ENCODE peak calls at places on chromosomes 2 and 18, in four cellular contexts. X is K562, Z is WTC11, B is HepG2. I is an unnamed sample.

GRCh38 chr2:66443183-66443976 is 8.5 kb downstream of the MEIS1 start:
- DNase-seq in X (no peak), Z (peak), B (no peak), I (no peak)

GRCh38 chr2:76193098-76193497 is 482.4 kb upstream of the GCFC2 start:
- DNase-seq in X (no peak), Z (no peak), B (peak), I (no peak)

GRCh38 chr2:200352631-200353030 is 46.1 kb downstream of the SPATS2L start:
- DNase-seq in X (no peak), Z (no peak), B (peak), I (no peak)

GRCh38 chr18:57951999-57952774 is 91.8 kb upstream of the NEDD4L start:
- DNase-seq in X (no peak), Z (no peak), B (no peak), I (no peak)

GRCh38 chr2:148586528-148587128 is 57.9 kb upstream of the EPC2 start:
- DNase-seq in X (no peak), Z (no peak), B (no peak), I (no peak)

GRCh38 chr2:139617747-139618146 is 837.6 kb upstream of the NXPH2 start:
- DNase-seq in X (no peak), Z (no peak), B (no peak), I (no peak)

GRCh38 chr18:52341617-52342381 is 1.8 kb downstream of the DCC start:
- DNase-seq in X (no peak), Z (peak), B (no peak), I (no peak)

GRCh38 chr2:45823723-45824206 is 172.3 kb downstream of the PRKCE start:
- DNase-seq in X (no peak), Z (no peak), B (no peak), I (no peak)

GRCh38 chr2:194999771-195000170 is 657.3 kb upstream of the SLC39A10 start:
- DNase-seq in X (no peak), Z (no peak), B (no peak), I (no peak)

GRCh38 chr2:33111002-33111446 is 164.3 kb downstream of the LTBP1 start:
- DNase-seq in X (no peak), Z (no peak), B (no peak), I (no peak)

GRCh38 chr2:203993011-203993410 is 56.4 kb downstream of the ICOS start:
- DNase-seq in X (no peak), Z (no peak), B (no peak), I (no peak)

GRCh38 chr2:196899976-196900375 is 26.5 kb downstream of the PGAP1 start:
- DNase-seq in X (no peak), Z (no peak), B (no peak), I (no peak)

GRCh38 chr2:85668009-85668856 is at the start of gene SFTPB:
- DNase-seq in X (no peak), Z (no peak), B (no peak), I (no peak)

GRCh38 chr2:112275887-112276773 is 733 bp downstream of the ZC3H6 start:
- DNase-seq in X (peak), Z (peak), B (peak), I (no peak)

GRCh38 chr2:234278556-234279286 is 218.2 kb downstream of the ARL4C start:
- DNase-seq in X (no peak), Z (no peak), B (no peak), I (no peak)

GRCh38 chr2:218229239-218229638 is 12.2 kb downstream of the ARPC2 start:
- DNase-seq in X (no peak), Z (no peak), B (no peak), I (peak)

GRCh38 chr2:207107120-207107519 is 58.6 kb downstream of the KLF7 start:
- DNase-seq in X (no peak), Z (no peak), B (no peak), I (no peak)

GRCh38 chr2:19933351-19933981 is 31.7 kb upstream of the TTC32 start:
- DNase-seq in X (no peak), Z (no peak), B (peak), I (peak)

GRCh38 chr18:3368193-3368592 is 81.8 kb upstream of the TGIF1 start:
- DNase-seq in X (no peak), Z (no peak), B (no peak), I (no peak)

DNA sequence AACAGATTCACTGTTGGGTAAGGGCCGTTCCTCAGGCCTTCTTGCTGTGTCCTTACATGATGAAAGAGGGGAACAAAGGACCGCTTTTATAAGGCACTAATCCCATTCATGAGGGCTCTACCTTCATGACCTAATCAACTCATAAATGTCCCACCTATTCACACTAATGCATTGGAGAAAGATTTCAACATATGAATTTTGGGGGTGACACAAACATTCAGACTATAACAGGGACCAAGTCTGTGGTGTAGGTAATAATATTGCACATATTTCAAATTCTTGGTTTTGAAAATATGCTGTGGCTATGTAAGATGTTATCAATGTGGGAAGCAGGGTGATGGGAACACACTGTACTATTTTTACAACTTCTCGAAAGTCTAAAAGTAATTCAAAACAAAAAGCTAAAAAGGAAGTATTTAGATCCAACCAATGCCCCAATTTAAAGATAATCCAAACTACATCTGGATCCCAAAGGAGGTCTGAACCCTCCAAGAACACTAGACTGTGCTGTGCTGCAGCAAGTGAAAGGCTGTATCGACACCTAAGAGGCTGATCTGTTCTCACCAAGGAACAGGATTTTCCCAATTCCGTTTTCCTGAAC is 82.4 kb upstream of the TGIF1 start:
- DNase-seq in X (no peak), Z (no peak), B (no peak), I (no peak)
- TF ChIP-seq CBFB in X (no peak), Z (no peak), B (no peak), I (no peak)

GRCh38 chr2:172457606-172458005 is 30.2 kb downstream of the ITGA6 start:
- DNase-seq in X (no peak), Z (no peak), B (no peak), I (no peak)

GRCh38 chr2:172461591-172462392 is 34.4 kb downstream of the ITGA6 start:
- DNase-seq in X (peak), Z (peak), B (peak), I (no peak)

GRCh38 chr2:172458561-172459124 is 31.3 kb downstream of the ITGA6 start:
- DNase-seq in X (no peak), Z (no peak), B (no peak), I (no peak)

GRCh38 chr2:172462393-172463381 is 35.3 kb downstream of the ITGA6 start:
- DNase-seq in X (no peak), Z (no peak), B (no peak), I (peak)

GRCh38 chr2:172460780-172461201 is 33.4 kb downstream of the ITGA6 start:
- DNase-seq in X (no peak), Z (no peak), B (no peak), I (no peak)
- TF ChIP-seq CBFB in X (no peak), Z (no peak), B (no peak), I (no peak)

DNA sequence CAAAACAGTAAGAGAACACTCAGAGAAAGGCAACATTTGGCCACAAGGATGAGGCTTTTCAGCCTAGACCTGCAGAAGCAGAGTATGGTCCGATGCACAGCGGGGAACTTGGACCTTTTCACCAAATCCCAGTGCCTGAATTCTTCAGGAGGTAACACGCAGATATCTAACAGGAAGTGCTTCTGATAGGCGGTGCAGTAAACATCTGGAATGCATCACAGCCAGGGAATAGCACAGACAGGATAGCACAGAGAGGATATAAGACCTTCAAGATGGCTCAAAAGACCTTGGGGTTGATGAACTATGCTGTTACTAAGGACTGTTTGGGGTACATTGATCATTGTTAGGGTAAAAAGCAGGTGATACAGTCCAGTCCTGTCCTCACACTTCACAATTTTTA is 1.7 kb downstream of the TMEM127 start:
- DNase-seq in X (no peak), Z (no peak), B (no peak), I (no peak)
- TF ChIP-seq CBFB in X (no peak), Z (no peak), B (no peak), I (no peak)

DNA sequence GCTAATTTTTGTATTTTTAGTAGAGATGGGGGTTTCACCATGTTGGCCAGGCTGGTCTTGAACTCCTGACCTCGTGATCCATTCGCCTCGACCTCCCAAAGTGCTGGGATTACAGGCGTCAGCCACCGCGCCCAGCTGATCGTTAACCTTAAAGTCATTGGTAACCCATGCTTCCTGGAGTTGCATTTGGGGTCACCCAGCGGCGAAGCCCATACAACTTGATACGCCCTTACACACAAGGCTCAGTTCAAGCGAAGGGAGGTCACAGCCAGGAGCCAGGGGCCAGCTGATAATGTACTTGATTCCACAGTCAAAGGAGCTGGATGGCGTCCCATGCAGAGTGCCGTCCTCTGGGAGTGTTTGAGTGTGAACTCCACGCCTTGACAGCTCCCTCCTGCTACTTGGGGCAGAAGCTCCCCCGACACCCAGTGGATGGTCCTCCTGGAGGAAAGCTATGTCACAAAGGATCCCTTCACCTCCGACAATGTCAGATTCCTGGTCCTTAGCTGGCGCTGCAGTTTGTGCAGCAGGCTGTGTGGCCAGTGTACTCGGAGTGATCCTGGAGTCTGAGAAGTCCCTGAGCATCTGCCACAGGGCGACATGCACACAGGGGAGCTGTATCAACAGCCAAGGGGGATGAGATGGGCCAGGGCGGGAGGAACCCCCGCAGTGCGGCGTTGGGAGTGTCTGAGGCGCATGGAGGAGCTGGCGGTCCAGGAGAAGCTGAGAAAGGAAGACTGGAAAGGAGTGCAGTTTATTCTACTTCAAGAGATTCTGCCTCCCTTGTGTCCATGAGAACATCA is 7.9 kb downstream of the CLHC1 start:
- DNase-seq in X (peak), Z (no peak), B (no peak), I (no peak)
- TF ChIP-seq CBFB in X (no peak), Z (no peak), B (no peak), I (no peak)

GRCh38 chr2:41610501-41611242 is 437.1 kb upstream of the PKDCC start:
- DNase-seq in X (no peak), Z (no peak), B (no peak), I (no peak)
- TF ChIP-seq CBFB in X (no peak), Z (no peak), B (no peak), I (no peak)

I was measured in GM12878.